ENCODE peak calls at places on chromosomes 1 and 21, in four cellular contexts. R is H1, X is GM12878, E is K562. H is an unnamed sample.

GRCh38 chr1:201145132-201145531 is 9.1 kb downstream of the TMEM9 start:
- DNase-seq in E (no peak), X (no peak), R (no peak), H (no peak)

GRCh38 chr21:39587376-39587775 is 25.4 kb upstream of the B3GALT5 start:
- DNase-seq in E (no peak), X (no peak), R (no peak), H (no peak)

GRCh38 chr21:25733859-25734653 is 648 bp downstream of the ATP5PF start:
- DNase-seq in R (no peak), E (peak; percentile 28), X (no peak), H (no peak)

GRCh38 chr1:20678599-20678998 is 17.4 kb upstream of the DDOST start:
- DNase-seq in R (no peak), E (no peak), X (peak; percentile 57), H (no peak)

GRCh38 chr1:219177363-219177762 is 3.7 kb downstream of the LYPLAL1 start:
- DNase-seq in R (no peak), X (no peak), E (no peak), H (no peak)

GRCh38 chr1:218374401-218374848 is 29.3 kb downstream of the TGFB2 start:
- DNase-seq in E (no peak), R (no peak), X (no peak), H (no peak)

GRCh38 chr1:9867408-9868243 is 42.4 kb downstream of the CTNNBIP1 start:
- DNase-seq in E (peak; percentile 84), X (peak; percentile 36), R (peak; percentile 99), H (no peak)

GRCh38 chr1:74363220-74363619 is 128.0 kb downstream of the TNNI3K start:
- DNase-seq in X (no peak), R (no peak), E (no peak), H (no peak)

GRCh38 chr1:213136190-213136917 is 85.3 kb downstream of the RPS6KC1 start:
- DNase-seq in X (no peak), R (no peak), E (peak; percentile 15), H (no peak)

GRCh38 chr1:213135572-213135971 is 84.5 kb downstream of the RPS6KC1 start:
- DNase-seq in R (no peak), E (no peak), X (no peak), H (no peak)

GRCh38 chr1:213138892-213139291 is 87.9 kb downstream of the RPS6KC1 start:
- DNase-seq in R (no peak), E (no peak), X (no peak), H (no peak)

DNA sequence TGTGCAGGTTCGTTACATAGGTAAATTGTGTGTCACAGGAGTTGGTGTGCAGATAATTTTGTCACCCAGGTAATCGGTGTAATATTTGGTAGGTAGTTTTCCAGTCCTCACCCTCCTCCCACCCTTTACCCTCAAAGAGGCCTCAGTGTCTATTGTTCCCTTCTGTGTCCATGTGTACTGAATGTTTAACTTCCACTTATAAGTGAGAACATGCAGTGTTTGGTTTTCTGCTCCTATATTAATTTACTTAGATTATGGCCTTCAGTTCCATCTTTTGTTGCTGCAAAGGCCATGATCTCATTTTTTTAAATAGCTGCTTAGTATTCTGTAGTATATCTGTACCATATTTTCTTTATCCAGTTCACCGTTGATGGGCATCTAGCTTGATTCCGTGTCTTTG is 87.3 kb downstream of the RPS6KC1 start:
- DNase-seq in E (no peak), X (no peak), R (no peak), H (no peak)
- H3K9ac ChIP-seq in E (no peak overlapping the region), X (no peak overlapping the region), R (no peak overlapping the region), H (no peak overlapping the region)

GRCh38 chr1:94422115-94422820 is 4.1 kb downstream of the ABCD3 start:
- DNase-seq in R (no peak), E (no peak), X (no peak), H (no peak)
- TF ChIP-seq EGR1 in R (no peak), E (no peak), X (no peak), H (no peak)

DNA sequence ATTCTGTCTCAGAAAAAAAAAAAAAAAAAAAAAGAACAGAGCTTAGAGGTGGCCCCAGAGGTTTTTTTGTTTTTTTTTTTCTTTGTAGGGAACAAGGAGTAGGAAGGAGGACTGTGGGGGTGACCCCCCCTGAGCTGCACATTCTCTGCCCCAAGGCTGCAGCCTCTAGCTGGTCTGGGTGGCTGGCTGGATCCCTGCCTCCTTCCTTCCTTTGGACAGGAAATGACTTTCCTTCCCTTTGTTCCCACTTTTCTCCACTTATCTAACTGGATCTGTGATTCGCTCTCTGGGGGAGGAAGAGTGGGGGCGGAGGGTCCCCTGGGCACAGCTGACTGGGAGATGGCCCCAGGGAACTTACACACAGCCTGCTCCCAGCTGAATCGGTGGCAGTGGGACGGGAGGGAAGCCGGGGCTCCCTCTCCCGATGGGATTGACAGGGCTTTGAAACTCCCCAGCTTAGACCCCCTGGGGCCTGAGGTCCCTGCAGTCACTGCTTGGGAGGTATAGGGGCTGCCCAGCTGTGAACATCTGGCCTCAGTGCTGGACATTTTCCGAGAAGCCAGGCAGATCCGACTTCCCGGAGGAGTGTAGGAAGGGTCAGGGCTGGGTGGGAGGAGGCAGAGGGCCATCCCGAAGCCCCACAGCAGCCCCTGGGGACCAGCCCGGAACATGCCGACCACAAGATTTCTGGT is 2.1 kb downstream of the FBLIM1 start:
- DNase-seq in E (no peak), X (no peak), R (no peak), H (no peak)
- H3K9ac ChIP-seq in E (peak overlapping the region; percentile 18), X (no peak overlapping the region), R (no peak overlapping the region), H (no peak overlapping the region)

GRCh38 chr1:200028586-200029034 is 1.1 kb downstream of the NR5A2 start:
- DNase-seq in E (no peak), R (no peak), X (no peak), H (no peak)
- TF ChIP-seq EGR1 in E (no peak), R (no peak), X (no peak), H (no peak)

GRCh38 chr1:162145280-162145965 is 75.9 kb downstream of the NOS1AP start:
- DNase-seq in E (no peak), X (no peak), R (no peak), H (no peak)
- H3K9ac ChIP-seq in E (no peak overlapping the region), X (no peak overlapping the region), R (no peak overlapping the region), H (peak overlapping the region; percentile 30)

DNA sequence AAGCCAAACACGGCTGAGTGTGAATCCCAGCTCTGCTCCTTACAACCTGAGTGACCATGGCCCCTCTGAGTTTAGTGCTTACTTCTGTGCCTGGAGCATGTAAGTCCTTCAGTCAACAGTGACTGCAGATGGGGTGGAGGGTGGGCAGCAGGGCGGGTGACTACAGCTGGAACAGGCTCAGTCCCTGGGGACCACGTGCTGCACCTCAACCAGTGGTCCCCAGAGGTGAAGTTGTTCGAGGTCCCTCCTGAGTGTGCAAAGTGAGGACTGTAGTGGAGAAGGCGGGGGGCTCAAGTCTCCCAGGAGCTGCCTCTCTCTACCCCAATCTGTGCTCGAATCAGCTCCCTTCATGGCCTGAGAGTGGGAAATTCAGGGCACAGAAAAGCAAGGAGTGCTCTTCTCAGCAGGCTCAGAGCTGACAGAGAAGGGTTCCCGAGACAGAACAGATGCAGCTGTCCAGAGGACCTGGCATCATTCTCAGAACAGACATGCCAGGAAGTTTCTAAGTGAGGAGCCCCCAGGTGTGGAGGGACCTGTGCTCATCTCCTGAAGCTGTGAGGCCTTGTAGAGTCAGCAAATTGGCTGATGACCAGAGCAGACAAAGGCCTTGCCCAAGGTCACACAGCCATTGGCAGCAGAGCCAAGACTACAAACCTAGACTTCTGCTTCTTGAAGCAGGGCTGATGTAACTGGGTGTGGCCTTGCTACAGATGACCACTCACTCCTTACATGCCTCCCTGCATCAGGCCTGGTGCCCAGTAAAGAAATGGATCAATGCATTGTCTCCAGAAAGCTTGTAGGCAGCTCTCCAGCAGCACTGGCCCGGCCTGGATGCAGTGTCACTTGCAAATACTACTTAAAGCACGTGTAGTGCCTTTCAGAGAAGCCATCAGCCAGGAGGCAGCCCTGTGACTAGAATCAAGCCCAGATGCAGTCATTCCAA is 61.8 kb upstream of the EDN2 start:
- DNase-seq in X (no peak), E (no peak), R (no peak), H (no peak)
- TF ChIP-seq EGR1 in X (no peak), E (no peak), R (no peak), H (no peak)

H was measured in HCT116.